ENCODE peak calls at places on chromosomes 13 and 19, in eight cellular contexts. U is HFF-Myc; G is T follicular helper cell; F is progenitor cell of endocrine pancreas; T is KBM-7; C is MM.1S; X is G401; S is activated T-cell treated with anti-CD3 and anti-CD28 coated beads, Interleukin-2, amount 50 U/mL, for 72 hours. V is an unnamed sample.

GRCh38 chr13:29577135-29578051 is 18.1 kb downstream of the SLC7A1 start:
- DNase-seq in U (no peak), G (no peak), F (no peak), T (no peak), C (no peak), X (peak; percentile 88), S (no peak), V (no peak)

GRCh38 chr13:29901714-29902631 is 51.6 kb upstream of the UBL3 start:
- DNase-seq in U (peak; percentile 84), G (no peak), F (no peak), T (peak; percentile 39), C (peak; percentile 58), X (no peak), S (no peak), V (peak; percentile 79)

GRCh38 chr13:110352735-110353134 is 45.7 kb downstream of the COL4A2 start:
- DNase-seq in U (no peak), G (no peak), F (no peak), T (no peak), C (no peak), X (no peak), S (no peak), V (no peak)

GRCh38 chr19:44814132-44814470 is 5.2 kb downstream of the BCAM start:
- DNase-seq in U (no peak), G (no peak), F (no peak), T (no peak), C (no peak), X (no peak), S (no peak), V (no peak)

GRCh38 chr19:40445945-40446784 is 2.0 kb upstream of the SERTAD3 start:
- DNase-seq in U (no peak), G (no peak), F (no peak), T (no peak), C (no peak), X (no peak), S (no peak), V (no peak)

GRCh38 chr19:5457709-5458108 is 2.5 kb downstream of the ZNRF4 start:
- DNase-seq in U (no peak), G (no peak), F (no peak), T (no peak), C (no peak), X (no peak), S (no peak), V (no peak)

GRCh38 chr19:29520390-29520789 is 5.4 kb upstream of the VSTM2B start:
- DNase-seq in U (no peak), G (no peak), F (no peak), T (no peak), C (no peak), X (no peak), S (no peak), V (no peak)

GRCh38 chr19:34962281-34962944 is 1.6 kb downstream of the ZNF792 start:
- DNase-seq in U (no peak), G (no peak), F (no peak), T (peak; percentile 94), C (no peak), X (no peak), S (no peak), V (no peak)

GRCh38 chr19:29266603-29267002 is 53.7 kb upstream of the UQCRFS1 start:
- DNase-seq in U (no peak), G (no peak), F (no peak), T (no peak), C (no peak), X (no peak), S (no peak), V (no peak)

GRCh38 chr19:46840157-46840942 is 10.3 kb downstream of the AP2S1 start:
- DNase-seq in U (peak; percentile 43), G (peak; percentile 29), F (no peak), T (peak; percentile 91), C (peak; percentile 64), X (peak; percentile 68), S (peak; percentile 50), V (no peak)

GRCh38 chr13:25806304-25806974 is 245.4 kb downstream of the SHISA2 start:
- DNase-seq in U (no peak), G (no peak), F (no peak), T (no peak), C (peak; percentile 45), X (no peak), S (no peak), V (no peak)

GRCh38 chr19:17490411-17490810 is 20.1 kb downstream of the SLC27A1 start:
- DNase-seq in U (no peak), G (no peak), F (no peak), T (no peak), C (no peak), X (no peak), S (no peak), V (no peak)

GRCh38 chr19:10864538-10864899 is 6.8 kb upstream of the CARM1 start:
- DNase-seq in U (no peak), G (peak; percentile 70), F (peak; percentile 68), T (peak; percentile 83), C (peak; percentile 60), X (peak; percentile 90), S (peak; percentile 88), V (no peak)

GRCh38 chr13:61276401-61276800 is 139.2 kb downstream of the PCDH20 start:
- DNase-seq in U (no peak), G (no peak), F (no peak), T (no peak), C (no peak), X (no peak), S (no peak), V (no peak)

GRCh38 chr13:63436288-63436687 is 2020.6 kb upstream of the PCDH20 start:
- DNase-seq in U (no peak), G (no peak), F (no peak), T (no peak), C (no peak), X (no peak), S (no peak), V (no peak)

GRCh38 chr13:87166348-87166747 is 504.8 kb upstream of the SLITRK5 start:
- DNase-seq in U (no peak), G (no peak), F (no peak), T (no peak), C (peak; percentile 9), X (no peak), S (no peak), V (no peak)

GRCh38 chr19:55075366-55075998 is at the start of gene EPS8L1:
- DNase-seq in U (no peak), G (no peak), F (peak; percentile 64), T (no peak), C (no peak), X (no peak), S (no peak), V (no peak)

GRCh38 chr13:110127986-110128511 is 178.9 kb downstream of the COL4A1 start:
- DNase-seq in U (no peak), G (no peak), F (no peak), T (no peak), C (no peak), X (no peak), S (no peak), V (no peak)

GRCh38 chr13:66926200-66926850 is 303.8 kb downstream of the PCDH9 start:
- DNase-seq in U (no peak), G (no peak), F (no peak), T (no peak), C (no peak), X (no peak), S (no peak), V (no peak)

GRCh38 chr19:18093439-18094161 is 4.0 kb upstream of the MAST3 start:
- DNase-seq in U (no peak), G (no peak), F (no peak), T (peak; percentile 64), C (no peak), X (peak; percentile 32), S (no peak), V (no peak)

GRCh38 chr13:30818323-30818960 is 83.1 kb downstream of the ALOX5AP start:
- DNase-seq in U (no peak), G (no peak), F (no peak), T (no peak), C (no peak), X (no peak), S (no peak), V (peak; percentile 93)

GRCh38 chr19:3459322-3459881 is 20.9 kb downstream of the SMIM24 start:
- DNase-seq in U (peak; percentile 31), G (no peak), F (no peak), T (no peak), C (no peak), X (no peak), S (no peak), V (peak; percentile 60)

GRCh38 chr13:112728375-112729126 is 38.7 kb downstream of the ATP11A start:
- DNase-seq in U (no peak), G (no peak), F (no peak), T (no peak), C (no peak), X (no peak), S (no peak), V (no peak)

GRCh38 chr13:104593693-104594092 is 1527.5 kb upstream of the SLC10A2 start:
- DNase-seq in U (no peak), G (no peak), F (no peak), T (no peak), C (no peak), X (no peak), S (no peak), V (no peak)

GRCh38 chr13:109348514-109349340 is 437.7 kb downstream of the IRS2 start:
- DNase-seq in U (peak; percentile 15), G (no peak), F (no peak), T (no peak), C (no peak), X (no peak), S (no peak), V (no peak)

GRCh38 chr13:40961224-40961623 is 57.9 kb downstream of the ELF1 start:
- DNase-seq in U (no peak), G (no peak), F (no peak), T (peak; percentile 77), C (no peak), X (no peak), S (no peak), V (no peak)

GRCh38 chr19:40921005-40921897 is 39.2 kb upstream of the CYP2A7 start:
- DNase-seq in U (no peak), G (no peak), F (no peak), T (no peak), C (no peak), X (no peak), S (no peak), V (no peak)

GRCh38 chr13:100541882-100542545 is 46.6 kb downstream of the GGACT start:
- DNase-seq in U (no peak), G (no peak), F (no peak), T (no peak), C (no peak), X (no peak), S (no peak), V (no peak)

GRCh38 chr13:102487330-102487729 is 85.5 kb upstream of the FGF14 start:
- DNase-seq in U (no peak), G (no peak), F (no peak), T (no peak), C (no peak), X (peak; percentile 58), S (no peak), V (no peak)

GRCh38 chr13:93758575-93758974 is 532.0 kb downstream of the GPC6 start:
- DNase-seq in U (peak; percentile 9), G (no peak), F (no peak), T (no peak), C (no peak), X (no peak), S (no peak), V (no peak)

GRCh38 chr19:5336195-5336965 is 4.2 kb downstream of the PTPRS start:
- DNase-seq in U (no peak), G (no peak), F (no peak), T (peak; percentile 35), C (no peak), X (no peak), S (no peak), V (no peak)

GRCh38 chr13:112902669-112903068 is 66.3 kb upstream of the MCF2L start:
- DNase-seq in U (no peak), G (no peak), F (no peak), T (no peak), C (no peak), X (no peak), S (no peak), V (no peak)

GRCh38 chr13:84917252-84917878 is 881.9 kb downstream of the SLITRK6 start:
- DNase-seq in U (peak; percentile 6), G (no peak), F (no peak), T (peak; percentile 9), C (peak; percentile 62), X (peak; percentile 42), S (no peak), V (no peak)

GRCh38 chr13:52399708-52400107 is 6.3 kb downstream of the THSD1 start:
- DNase-seq in U (no peak), G (no peak), F (no peak), T (no peak), C (no peak), X (no peak), S (no peak), V (no peak)